ENCODE peak calls at places on chromosomes 3 and 15, in eight cellular contexts. One of them, this sample, is unnamed. For H3K4me1 and H3K27me3, the result is how much of the 10 kb centered on the place peaks cover.

GRCh38 chr3:126540342-126540849 is 16.4 kb downstream of the CHST13 start:
- DNase-seq in ovary: peak
- DNase-seq in CD8-positive, alpha-beta memory T cell: no peak
- DNase-seq in K562: no peak
- DNase-seq in heart left ventricle: peak
- DNase-seq in Panc1: peak
- DNase-seq in lower lobe of right lung: peak
- DNase-seq in upper lobe of left lung: peak
- DNase-seq in this sample: peak

GRCh38 chr3:76024640-76025039 is 239.3 kb upstream of the ZNF717 start:
- DNase-seq in ovary: no peak
- DNase-seq in CD8-positive, alpha-beta memory T cell: no peak
- DNase-seq in K562: no peak
- DNase-seq in heart left ventricle: no peak
- DNase-seq in Panc1: no peak
- DNase-seq in lower lobe of right lung: no peak
- DNase-seq in upper lobe of left lung: no peak
- DNase-seq in this sample: no peak

GRCh38 chr3:50503504-50503903 is at the start of gene CACNA2D2:
- DNase-seq in ovary: peak
- DNase-seq in CD8-positive, alpha-beta memory T cell: peak
- DNase-seq in K562: peak
- DNase-seq in heart left ventricle: peak
- DNase-seq in Panc1: no peak
- DNase-seq in lower lobe of right lung: peak
- DNase-seq in upper lobe of left lung: peak
- DNase-seq in this sample: peak

GRCh38 chr3:63864008-63864871 is 573 bp downstream of the ATXN7 start:
- DNase-seq in ovary: peak
- DNase-seq in CD8-positive, alpha-beta memory T cell: peak
- DNase-seq in K562: peak
- DNase-seq in heart left ventricle: peak
- DNase-seq in Panc1: no peak
- DNase-seq in lower lobe of right lung: peak
- DNase-seq in upper lobe of left lung: peak
- DNase-seq in this sample: no peak

GRCh38 chr15:72281713-72282112 is 9.4 kb upstream of the PARP6 start:
- DNase-seq in ovary: no peak
- DNase-seq in CD8-positive, alpha-beta memory T cell: no peak
- DNase-seq in K562: no peak
- DNase-seq in heart left ventricle: no peak
- DNase-seq in Panc1: no peak
- DNase-seq in lower lobe of right lung: no peak
- DNase-seq in upper lobe of left lung: no peak
- DNase-seq in this sample: no peak

GRCh38 chr3:195259146-195259563 is 11.8 kb downstream of the XXYLT1 start:
- DNase-seq in ovary: no peak
- DNase-seq in CD8-positive, alpha-beta memory T cell: no peak
- DNase-seq in K562: no peak
- DNase-seq in heart left ventricle: no peak
- DNase-seq in Panc1: no peak
- DNase-seq in lower lobe of right lung: no peak
- DNase-seq in upper lobe of left lung: no peak
- DNase-seq in this sample: no peak

GRCh38 chr15:62112616-62113593 is 46.1 kb downstream of the C2CD4A start:
- DNase-seq in ovary: no peak
- DNase-seq in CD8-positive, alpha-beta memory T cell: no peak
- DNase-seq in K562: no peak
- DNase-seq in heart left ventricle: no peak
- DNase-seq in Panc1: no peak
- DNase-seq in lower lobe of right lung: no peak
- DNase-seq in upper lobe of left lung: peak
- DNase-seq in this sample: no peak

GRCh38 chr3:48299746-48300361 is 33.6 kb downstream of the SPINK8 start:
- DNase-seq in ovary: no peak
- DNase-seq in CD8-positive, alpha-beta memory T cell: no peak
- DNase-seq in K562: peak
- DNase-seq in heart left ventricle: no peak
- DNase-seq in Panc1: no peak
- DNase-seq in lower lobe of right lung: no peak
- DNase-seq in upper lobe of left lung: no peak
- DNase-seq in this sample: no peak

GRCh38 chr3:131232711-131233267 is 148.8 kb upstream of the NUDT16 start:
- DNase-seq in ovary: no peak
- DNase-seq in CD8-positive, alpha-beta memory T cell: no peak
- DNase-seq in K562: no peak
- DNase-seq in heart left ventricle: no peak
- DNase-seq in Panc1: no peak
- DNase-seq in lower lobe of right lung: no peak
- DNase-seq in upper lobe of left lung: no peak
- DNase-seq in this sample: no peak

GRCh38 chr15:50828610-50829206 is 63.2 kb upstream of the SPPL2A start:
- DNase-seq in ovary: no peak
- DNase-seq in CD8-positive, alpha-beta memory T cell: no peak
- DNase-seq in K562: no peak
- DNase-seq in heart left ventricle: no peak
- DNase-seq in Panc1: no peak
- DNase-seq in lower lobe of right lung: no peak
- DNase-seq in upper lobe of left lung: no peak
- DNase-seq in this sample: no peak

GRCh38 chr3:162165346-162165745 is 668.7 kb downstream of the OTOL1 start:
- DNase-seq in ovary: no peak
- DNase-seq in CD8-positive, alpha-beta memory T cell: no peak
- DNase-seq in K562: no peak
- DNase-seq in heart left ventricle: no peak
- DNase-seq in Panc1: no peak
- DNase-seq in lower lobe of right lung: no peak
- DNase-seq in upper lobe of left lung: no peak
- DNase-seq in this sample: no peak

GRCh38 chr3:95289295-95289694 is 1226.4 kb downstream of the NSUN3 start:
- DNase-seq in ovary: no peak
- DNase-seq in CD8-positive, alpha-beta memory T cell: no peak
- DNase-seq in K562: no peak
- DNase-seq in heart left ventricle: no peak
- DNase-seq in Panc1: no peak
- DNase-seq in lower lobe of right lung: no peak
- DNase-seq in upper lobe of left lung: no peak
- DNase-seq in this sample: no peak

GRCh38 chr15:98899266-98900021 is 108.1 kb downstream of the PGPEP1L start:
- DNase-seq in ovary: no peak
- DNase-seq in CD8-positive, alpha-beta memory T cell: no peak
- DNase-seq in K562: no peak
- DNase-seq in heart left ventricle: no peak
- DNase-seq in Panc1: no peak
- DNase-seq in lower lobe of right lung: peak
- DNase-seq in upper lobe of left lung: peak
- DNase-seq in this sample: no peak

GRCh38 chr3:139355502-139355901 is 11.7 kb downstream of the MRPS22 start:
- DNase-seq in ovary: no peak
- DNase-seq in CD8-positive, alpha-beta memory T cell: no peak
- DNase-seq in K562: no peak
- DNase-seq in heart left ventricle: no peak
- DNase-seq in Panc1: no peak
- DNase-seq in lower lobe of right lung: no peak
- DNase-seq in upper lobe of left lung: no peak
- DNase-seq in this sample: no peak

GRCh38 chr3:101848326-101848725 is 988 bp upstream of the NFKBIZ start:
- DNase-seq in ovary: no peak
- DNase-seq in CD8-positive, alpha-beta memory T cell: no peak
- DNase-seq in K562: no peak
- DNase-seq in heart left ventricle: no peak
- DNase-seq in Panc1: no peak
- DNase-seq in lower lobe of right lung: no peak
- DNase-seq in upper lobe of left lung: no peak
- DNase-seq in this sample: no peak

GRCh38 chr3:168467085-168467714 is 371.5 kb upstream of the GOLIM4 start:
- DNase-seq in ovary: no peak
- DNase-seq in CD8-positive, alpha-beta memory T cell: no peak
- DNase-seq in K562: no peak
- DNase-seq in heart left ventricle: no peak
- DNase-seq in Panc1: no peak
- DNase-seq in lower lobe of right lung: no peak
- DNase-seq in upper lobe of left lung: peak
- DNase-seq in this sample: no peak

GRCh38 chr3:28667646-28668376 is 319.2 kb upstream of the AZI2 start:
- DNase-seq in ovary: peak
- DNase-seq in CD8-positive, alpha-beta memory T cell: peak
- DNase-seq in K562: peak
- DNase-seq in heart left ventricle: peak
- DNase-seq in Panc1: peak
- DNase-seq in lower lobe of right lung: peak
- DNase-seq in upper lobe of left lung: peak
- DNase-seq in this sample: peak

GRCh38 chr3:158185711-158186110 is 75.8 kb downstream of the RSRC1 start:
- DNase-seq in ovary: no peak
- DNase-seq in CD8-positive, alpha-beta memory T cell: no peak
- DNase-seq in K562: no peak
- DNase-seq in heart left ventricle: no peak
- DNase-seq in Panc1: no peak
- DNase-seq in lower lobe of right lung: no peak
- DNase-seq in upper lobe of left lung: no peak
- DNase-seq in this sample: no peak

GRCh38 chr3:183477801-183478456 is 49.5 kb upstream of the MCF2L2 start:
- DNase-seq in ovary: no peak
- DNase-seq in CD8-positive, alpha-beta memory T cell: no peak
- DNase-seq in K562: no peak
- DNase-seq in heart left ventricle: no peak
- DNase-seq in Panc1: no peak
- DNase-seq in lower lobe of right lung: no peak
- DNase-seq in upper lobe of left lung: no peak
- DNase-seq in this sample: no peak

GRCh38 chr3:86547697-86548096 is 443.3 kb downstream of the VGLL3 start:
- DNase-seq in ovary: no peak
- DNase-seq in CD8-positive, alpha-beta memory T cell: no peak
- DNase-seq in K562: no peak
- DNase-seq in heart left ventricle: no peak
- DNase-seq in Panc1: no peak
- DNase-seq in lower lobe of right lung: no peak
- DNase-seq in upper lobe of left lung: no peak
- DNase-seq in this sample: no peak
- H3K4me3 ChIP-seq in ovary: no peak
- H3K4me3 ChIP-seq in CD8-positive, alpha-beta memory T cell: no peak
- H3K4me3 ChIP-seq in K562: no peak
- H3K4me3 ChIP-seq in heart left ventricle: no peak
- H3K4me3 ChIP-seq in Panc1: no peak
- H3K4me3 ChIP-seq in lower lobe of right lung: no peak
- H3K4me3 ChIP-seq in upper lobe of left lung: no peak
- H3K4me3 ChIP-seq in this sample: no peak

GRCh38 chr15:78763796-78764241 is 47.4 kb downstream of the ADAMTS7 start:
- DNase-seq in ovary: no peak
- DNase-seq in CD8-positive, alpha-beta memory T cell: no peak
- DNase-seq in K562: no peak
- DNase-seq in heart left ventricle: peak
- DNase-seq in Panc1: no peak
- DNase-seq in lower lobe of right lung: peak
- DNase-seq in upper lobe of left lung: no peak
- DNase-seq in this sample: no peak

GRCh38 chr15:78757636-78757905 is 53.7 kb downstream of the ADAMTS7 start:
- DNase-seq in ovary: no peak
- DNase-seq in CD8-positive, alpha-beta memory T cell: no peak
- DNase-seq in K562: no peak
- DNase-seq in heart left ventricle: no peak
- DNase-seq in Panc1: no peak
- DNase-seq in lower lobe of right lung: no peak
- DNase-seq in upper lobe of left lung: no peak
- DNase-seq in this sample: no peak

GRCh38 chr15:78763111-78763795 is 48.0 kb downstream of the ADAMTS7 start:
- DNase-seq in ovary: peak
- DNase-seq in CD8-positive, alpha-beta memory T cell: no peak
- DNase-seq in K562: no peak
- DNase-seq in heart left ventricle: peak
- DNase-seq in Panc1: no peak
- DNase-seq in lower lobe of right lung: peak
- DNase-seq in upper lobe of left lung: no peak
- DNase-seq in this sample: peak

GRCh38 chr15:78761891-78762385 is 49.3 kb downstream of the ADAMTS7 start:
- DNase-seq in ovary: peak
- DNase-seq in CD8-positive, alpha-beta memory T cell: no peak
- DNase-seq in K562: no peak
- DNase-seq in heart left ventricle: no peak
- DNase-seq in Panc1: no peak
- DNase-seq in lower lobe of right lung: peak
- DNase-seq in upper lobe of left lung: no peak
- DNase-seq in this sample: peak

DNA sequence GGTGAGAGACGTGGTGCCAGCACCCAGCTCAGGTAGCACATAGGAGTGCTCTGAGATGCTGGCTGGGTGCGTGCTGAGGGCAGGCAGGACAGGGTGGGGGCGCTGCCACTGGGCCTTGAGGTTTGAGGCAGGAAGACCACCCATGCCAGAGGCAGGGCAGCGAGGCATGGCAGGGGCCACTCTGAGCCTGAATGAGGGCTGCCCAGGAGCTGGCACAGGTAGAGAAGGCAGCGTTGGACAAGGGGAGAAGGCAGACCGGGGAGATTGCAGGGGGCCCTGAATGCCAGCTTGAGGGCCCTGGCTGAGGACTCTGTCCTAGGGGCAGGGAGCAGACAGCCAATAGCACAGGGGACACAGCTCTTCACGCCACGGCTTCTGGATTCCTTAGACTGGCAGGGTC is 50.2 kb downstream of the ADAMTS7 start:
- DNase-seq in ovary: peak
- DNase-seq in CD8-positive, alpha-beta memory T cell: no peak
- DNase-seq in K562: no peak
- DNase-seq in heart left ventricle: peak
- DNase-seq in Panc1: no peak
- DNase-seq in lower lobe of right lung: no peak
- DNase-seq in upper lobe of left lung: no peak
- DNase-seq in this sample: peak
- H3K4me1 ChIP-seq in ovary: under half
- H3K4me1 ChIP-seq in CD8-positive, alpha-beta memory T cell: under half
- H3K4me1 ChIP-seq in K562: under half
- H3K4me1 ChIP-seq in heart left ventricle: half or more
- H3K4me1 ChIP-seq in Panc1: under half
- H3K4me1 ChIP-seq in lower lobe of right lung: under half
- H3K4me1 ChIP-seq in upper lobe of left lung: under half
- H3K4me1 ChIP-seq in this sample: under half

DNA sequence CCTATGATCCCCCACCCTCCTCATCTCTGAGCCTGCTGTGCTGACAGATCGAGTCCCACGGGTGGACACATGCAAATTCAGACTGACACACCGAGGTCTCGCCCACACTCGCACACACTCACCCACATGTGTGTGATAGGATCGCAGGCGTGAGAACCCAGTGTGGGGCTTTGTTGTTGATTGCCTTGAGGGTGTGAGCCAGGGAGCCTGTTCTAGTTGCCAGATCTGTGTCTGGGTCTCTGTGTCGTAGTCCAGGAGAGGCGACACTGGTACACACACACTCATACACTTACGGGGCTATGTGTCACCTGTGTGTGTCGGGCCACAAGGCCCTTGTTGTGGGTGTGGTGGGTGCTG is 2.0 kb downstream of the EPHB3 start:
- DNase-seq in ovary: no peak
- DNase-seq in CD8-positive, alpha-beta memory T cell: no peak
- DNase-seq in K562: no peak
- DNase-seq in heart left ventricle: no peak
- DNase-seq in Panc1: no peak
- DNase-seq in lower lobe of right lung: no peak
- DNase-seq in upper lobe of left lung: peak
- DNase-seq in this sample: no peak
- H3K27me3 ChIP-seq in ovary: under half
- H3K27me3 ChIP-seq in CD8-positive, alpha-beta memory T cell: under half
- H3K27me3 ChIP-seq in K562: under half
- H3K27me3 ChIP-seq in heart left ventricle: under half
- H3K27me3 ChIP-seq in Panc1: under half
- H3K27me3 ChIP-seq in lower lobe of right lung: under half
- H3K27me3 ChIP-seq in upper lobe of left lung: under half
- H3K27me3 ChIP-seq in this sample: under half

GRCh38 chr15:74957301-74958035 is 896 bp upstream of the RPP25 start:
- DNase-seq in ovary: no peak
- DNase-seq in CD8-positive, alpha-beta memory T cell: no peak
- DNase-seq in K562: no peak
- DNase-seq in heart left ventricle: peak
- DNase-seq in Panc1: no peak
- DNase-seq in lower lobe of right lung: peak
- DNase-seq in upper lobe of left lung: no peak
- DNase-seq in this sample: peak
- H3K4me3 ChIP-seq in ovary: peak
- H3K4me3 ChIP-seq in CD8-positive, alpha-beta memory T cell: peak
- H3K4me3 ChIP-seq in K562: peak
- H3K4me3 ChIP-seq in heart left ventricle: peak
- H3K4me3 ChIP-seq in Panc1: peak
- H3K4me3 ChIP-seq in lower lobe of right lung: peak
- H3K4me3 ChIP-seq in upper lobe of left lung: peak
- H3K4me3 ChIP-seq in this sample: peak